ENCODE peak calls at places on chromosomes 12 and 14, in five cellular contexts. F, E, Y, I and P are unnamed samples.

GRCh38 chr12:2686280-2686646 is 108.5 kb upstream of the FKBP4 start:
- DNase-seq in F (no peak), E (no peak), Y (no peak), I (peak), P (peak)

GRCh38 chr14:101182476-101182875 is 279.0 kb upstream of the RTL1 start:
- DNase-seq in F (no peak), E (peak), Y (no peak), I (no peak), P (peak)

GRCh38 chr14:64696355-64696844 is 7.8 kb upstream of the PLEKHG3 start:
- DNase-seq in F (no peak), E (no peak), Y (no peak), I (no peak), P (no peak)

GRCh38 chr14:86999076-86999475 is 993.9 kb downstream of the GALC start:
- DNase-seq in F (peak), E (no peak), Y (no peak), I (no peak), P (no peak)

GRCh38 chr14:58942516-58942915 is 246.0 kb upstream of the DAAM1 start:
- DNase-seq in F (peak), E (no peak), Y (no peak), I (no peak), P (no peak)

GRCh38 chr12:106633451-106633823 is 50.6 kb downstream of the RFX4 start:
- DNase-seq in F (no peak), E (no peak), Y (peak), I (no peak), P (no peak)

GRCh38 chr14:104316723-104317499 is 178.5 kb downstream of the KIF26A start:
- DNase-seq in F (no peak), E (peak), Y (no peak), I (peak), P (no peak)

GRCh38 chr12:89345830-89346740 is 6.2 kb downstream of the DUSP6 start:
- DNase-seq in F (peak), E (peak), Y (no peak), I (no peak), P (no peak)

GRCh38 chr14:60768602-60769001 is 34.0 kb downstream of the MNAT1 start:
- DNase-seq in F (peak), E (no peak), Y (no peak), I (no peak), P (no peak)

GRCh38 chr12:14959463-14959862 is 1.9 kb downstream of the ARHGDIB start:
- DNase-seq in F (no peak), E (no peak), Y (no peak), I (no peak), P (no peak)

DNA sequence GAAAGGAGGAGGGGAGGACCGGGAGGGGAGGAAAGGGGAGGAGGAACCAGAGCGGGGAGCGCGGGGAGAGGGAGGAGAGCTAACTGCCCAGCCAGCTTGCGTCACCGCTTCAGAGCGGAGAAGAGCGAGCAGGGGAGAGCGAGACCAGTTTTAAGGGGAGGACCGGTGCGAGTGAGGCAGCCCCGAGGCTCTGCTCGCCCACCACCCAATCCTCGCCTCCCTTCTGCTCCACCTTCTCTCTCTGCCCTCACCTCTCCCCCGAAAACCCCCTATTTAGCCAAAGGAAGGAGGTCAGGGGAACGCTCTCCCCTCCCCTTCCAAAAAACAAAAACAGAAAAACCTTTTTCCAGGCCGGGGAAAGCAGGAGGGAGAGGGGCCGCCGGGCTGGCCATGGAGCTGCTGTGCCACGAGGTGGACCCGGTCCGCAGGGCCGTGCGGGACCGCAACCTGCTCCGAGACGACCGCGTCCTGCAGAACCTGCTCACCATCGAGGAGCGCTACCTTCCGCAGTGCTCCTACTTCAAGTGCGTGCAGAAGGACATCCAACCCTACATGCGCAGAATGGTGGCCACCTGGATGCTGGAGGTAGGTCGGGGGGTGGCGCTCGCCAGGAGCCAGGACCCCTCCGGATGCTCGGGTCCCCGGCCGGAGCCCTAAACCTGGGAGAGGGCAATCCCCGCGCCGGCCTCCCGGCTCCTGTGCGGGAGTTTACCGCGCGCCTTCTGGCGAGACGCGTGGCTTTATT is at the start of gene CCND2:
- DNase-seq in F (peak), E (peak), Y (peak), I (peak), P (peak)
- TF ChIP-seq POLR2A in F (no peak), E (peak), Y (no peak), I (no peak), P (peak)

GRCh38 chr12:50040657-50041056 is 15.4 kb upstream of the RACGAP1 start:
- DNase-seq in F (no peak), E (no peak), Y (no peak), I (no peak), P (no peak)

GRCh38 chr12:50042693-50043092 is 14.7 kb upstream of the ASIC1 start:
- DNase-seq in F (no peak), E (no peak), Y (no peak), I (no peak), P (no peak)

GRCh38 chr12:50041461-50041860 is 15.9 kb upstream of the ASIC1 start:
- DNase-seq in F (no peak), E (no peak), Y (no peak), I (no peak), P (no peak)

GRCh38 chr12:50041962-50042361 is 15.4 kb upstream of the ASIC1 start:
- DNase-seq in F (no peak), E (no peak), Y (no peak), I (no peak), P (no peak)

DNA sequence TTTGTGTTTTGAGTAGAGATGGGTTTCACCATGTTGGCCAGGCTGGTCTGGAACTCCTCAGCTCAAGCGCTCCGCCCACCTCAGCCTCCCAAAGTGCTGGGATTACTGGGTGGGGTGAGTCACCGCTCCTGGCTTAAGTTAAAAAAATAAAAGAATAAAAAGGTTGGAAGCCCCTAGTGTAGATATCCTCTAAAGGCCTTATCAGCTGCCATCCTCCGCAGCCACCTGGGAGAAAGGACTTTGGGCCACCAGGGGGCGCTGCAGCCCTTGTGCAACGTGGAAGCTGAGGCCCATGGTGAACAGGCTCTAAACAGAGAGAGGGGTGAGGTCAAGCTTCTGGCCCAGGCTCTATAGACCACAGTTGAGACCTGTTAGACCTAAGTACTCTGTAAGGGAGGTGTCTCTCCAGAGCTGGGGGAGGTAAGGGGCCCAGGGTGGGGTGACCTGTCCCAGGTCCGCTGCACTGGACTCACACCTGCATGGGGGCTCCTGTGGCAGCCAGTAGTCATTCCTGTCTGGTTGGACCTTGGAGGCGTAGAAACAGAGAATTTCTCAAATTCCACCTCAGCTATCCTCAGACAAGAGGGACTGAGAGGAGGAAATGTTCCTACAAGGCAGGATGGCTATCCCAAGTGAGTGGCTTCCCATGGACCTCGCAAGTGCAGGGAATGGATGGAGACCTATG is 14.0 kb upstream of the RACGAP1 start:
- DNase-seq in F (peak), E (peak), Y (peak), I (peak), P (no peak)
- TF ChIP-seq POLR2A in F (no peak), E (no peak), Y (no peak), I (no peak), P (no peak)

GRCh38 chr12:101697930-101698781 is 716 bp downstream of the CHPT1 start:
- DNase-seq in F (peak), E (peak), Y (peak), I (peak), P (no peak)
- TF ChIP-seq POLR2A in F (no peak), E (no peak), Y (no peak), I (no peak), P (no peak)

GRCh38 chr12:130953783-130954543 is at the start of gene ADGRD1:
- DNase-seq in F (peak), E (peak), Y (peak), I (peak), P (no peak)
- TF ChIP-seq POLR2A in F (no peak), E (peak), Y (no peak), I (no peak), P (no peak)

GRCh38 chr14:49622022-49622607 is 1.5 kb downstream of the MGAT2 start:
- DNase-seq in F (no peak), E (no peak), Y (no peak), I (no peak), P (no peak)

GRCh38 chr14:49623387-49623786 is 2.8 kb downstream of the MGAT2 start:
- DNase-seq in F (no peak), E (no peak), Y (no peak), I (no peak), P (no peak)

GRCh38 chr14:49621114-49621881 is 699 bp downstream of the MGAT2 start:
- DNase-seq in F (peak), E (peak), Y (no peak), I (peak), P (no peak)

GRCh38 chr14:49620182-49621113 is at the start of the genes MGAT2 and RPL36AL:
- DNase-seq in F (peak), E (peak), Y (peak), I (peak), P (peak)

GRCh38 chr14:49623941-49624806 is 3.6 kb downstream of the MGAT2 start:
- DNase-seq in F (no peak), E (no peak), Y (no peak), I (no peak), P (no peak)
- TF ChIP-seq POLR2A in F (no peak), E (no peak), Y (no peak), I (no peak), P (no peak)

DNA sequence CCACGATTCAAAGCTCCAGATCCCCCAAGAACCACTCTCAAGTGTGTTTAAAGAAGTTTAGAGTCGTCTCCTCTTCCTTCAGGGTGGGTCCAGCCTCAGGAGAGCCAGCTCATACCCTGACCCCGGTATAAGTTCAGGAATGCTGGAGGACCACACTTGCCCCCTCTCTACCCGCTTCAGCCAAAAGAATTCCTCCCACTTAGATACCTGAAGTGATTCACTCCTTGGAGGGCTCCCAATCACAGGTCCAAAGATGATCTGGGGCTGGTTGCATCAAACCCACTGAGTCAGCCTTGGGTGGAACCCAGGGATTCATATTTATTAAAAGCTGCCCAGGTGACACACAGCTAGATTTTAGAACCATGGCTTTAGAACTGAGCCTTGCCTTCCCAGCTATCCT is 133.5 kb upstream of the PARP11 start:
- DNase-seq in F (no peak), E (no peak), Y (no peak), I (no peak), P (no peak)
- TF ChIP-seq POLR2A in F (no peak), E (no peak), Y (no peak), I (no peak), P (no peak)

GRCh38 chr14:53948181-53948884 is 8.3 kb downstream of the BMP4 start:
- DNase-seq in F (no peak), E (no peak), Y (no peak), I (no peak), P (no peak)

GRCh38 chr14:53947452-53948180 is 9.0 kb downstream of the BMP4 start:
- DNase-seq in F (peak), E (no peak), Y (no peak), I (no peak), P (no peak)

GRCh38 chr14:53946404-53947400 is 9.9 kb downstream of the BMP4 start:
- DNase-seq in F (no peak), E (no peak), Y (no peak), I (peak), P (no peak)

GRCh38 chr14:53950031-53950793 is 6.4 kb downstream of the BMP4 start:
- DNase-seq in F (no peak), E (no peak), Y (no peak), I (peak), P (no peak)

DNA sequence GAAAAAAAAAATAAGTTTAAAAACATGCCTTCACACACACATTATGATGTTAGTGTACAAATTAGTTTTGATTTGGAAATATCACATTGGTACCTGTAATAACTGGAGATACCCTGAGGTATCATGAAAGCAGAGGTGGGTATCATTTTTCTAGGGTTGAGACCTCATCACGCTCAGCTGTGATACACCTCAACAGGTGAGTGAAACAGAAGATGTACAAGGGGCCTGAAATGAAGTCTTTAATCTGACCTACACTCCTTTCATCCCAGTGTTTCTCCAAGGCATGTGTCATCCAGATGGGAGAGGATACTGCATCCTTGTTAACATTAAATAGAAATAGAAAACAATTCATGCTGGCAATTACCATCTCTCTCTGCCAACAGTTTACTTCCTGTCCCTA is 7.4 kb downstream of the BMP4 start:
- DNase-seq in F (no peak), E (no peak), Y (no peak), I (no peak), P (no peak)
- TF ChIP-seq POLR2A in F (no peak), E (no peak), Y (no peak), I (no peak), P (no peak)

GRCh38 chr14:76812422-76813383 is at the start of gene ANGEL1:
- DNase-seq in F (peak), E (peak), Y (peak), I (peak), P (peak)
- TF ChIP-seq POLR2A in F (no peak), E (no peak), Y (peak), I (peak), P (no peak)

GRCh38 chr12:53501615-53502181 is 615 bp downstream of the TARBP2 start:
- DNase-seq in F (no peak), E (no peak), Y (no peak), I (no peak), P (no peak)
- TF ChIP-seq POLR2A in F (no peak), E (no peak), Y (no peak), I (no peak), P (no peak)

GRCh38 chr12:133080619-133081407 is at the start of gene ZNF140:
- DNase-seq in F (peak), E (peak), Y (peak), I (peak), P (no peak)
- TF ChIP-seq POLR2A in F (peak), E (no peak), Y (peak), I (no peak), P (no peak)